ENCODE peak calls at places on chromosome 18, in nine cellular contexts. F is bronchial epithelial cell, H is neural progenitor cell, R is neuronal stem cell, A is mucosa of descending colon, Z is adipocyte, O is HepG2, G is sigmoid colon, Q is mammary epithelial cell. K is an unnamed sample.
A peak's percentile ranks its signal among the peaks of the same experiment; 100 is the strongest.

GRCh38 chr18:11987527-11987926 is 6.2 kb downstream of the IMPA2 start:
- DNase-seq in F (no peak), H (no peak), R (no peak), A (no peak), Z (no peak), O (no peak), G (peak; percentile 70), Q (no peak), K (no peak)

GRCh38 chr18:76805221-76805620 is 17.1 kb upstream of the ZNF236 start:
- DNase-seq in F (peak; percentile 73), H (no peak), R (no peak), A (no peak), Z (no peak), O (peak; percentile 38), G (no peak), Q (peak; percentile 38), K (no peak)

GRCh38 chr18:61096231-61096630 is 237.0 kb upstream of the CDH20 start:
- DNase-seq in F (no peak), H (no peak), R (no peak), A (no peak), Z (no peak), O (no peak), G (no peak), Q (no peak), K (no peak)

GRCh38 chr18:13608791-13609552 is 117.4 kb downstream of the FAM210A start:
- DNase-seq in F (no peak), H (no peak), R (no peak), A (no peak), Z (no peak), O (no peak), G (no peak), Q (no peak), K (peak; percentile 29)

GRCh38 chr18:56188521-56188920 is 449.9 kb downstream of the TXNL1 start:
- DNase-seq in F (no peak), H (no peak), R (no peak), A (no peak), Z (no peak), O (no peak), G (no peak), Q (no peak), K (no peak)

GRCh38 chr18:64966667-64967066 is 784.1 kb upstream of the CDH7 start:
- DNase-seq in F (peak; percentile 6), H (peak; percentile 46), R (peak; percentile 17), A (no peak), Z (no peak), O (no peak), G (no peak), Q (no peak), K (no peak)

GRCh38 chr18:13725566-13726227 is 661 bp downstream of the FAM210A start:
- DNase-seq in F (no peak), H (no peak), R (no peak), A (no peak), Z (no peak), O (peak; percentile 16), G (no peak), Q (peak; percentile 41), K (no peak)

GRCh38 chr18:68445668-68446426 is 269.1 kb downstream of the TMX3 start:
- DNase-seq in F (no peak), H (no peak), R (no peak), A (no peak), Z (no peak), O (no peak), G (no peak), Q (no peak), K (no peak)

GRCh38 chr18:25053484-25053883 is 298.5 kb downstream of the ZNF521 start:
- DNase-seq in F (no peak), H (no peak), R (no peak), A (no peak), Z (no peak), O (no peak), G (no peak), Q (no peak), K (no peak)

GRCh38 chr18:76451475-76452331 is 43.3 kb downstream of the ZNF516 start:
- DNase-seq in F (no peak), H (peak; percentile 68), R (peak; percentile 21), A (no peak), Z (no peak), O (no peak), G (peak; percentile 63), Q (no peak), K (no peak)

GRCh38 chr18:3008546-3008945 is 4.4 kb downstream of the LPIN2 start:
- DNase-seq in F (peak; percentile 66), H (no peak), R (no peak), A (no peak), Z (peak; percentile 51), O (no peak), G (no peak), Q (peak; percentile 33), K (no peak)

GRCh38 chr18:2337552-2338141 is 233.7 kb downstream of the METTL4 start:
- DNase-seq in F (peak; percentile 34), H (peak; percentile 51), R (no peak), A (no peak), Z (no peak), O (peak; percentile 17), G (no peak), Q (peak; percentile 15), K (peak; percentile 16)

DNA sequence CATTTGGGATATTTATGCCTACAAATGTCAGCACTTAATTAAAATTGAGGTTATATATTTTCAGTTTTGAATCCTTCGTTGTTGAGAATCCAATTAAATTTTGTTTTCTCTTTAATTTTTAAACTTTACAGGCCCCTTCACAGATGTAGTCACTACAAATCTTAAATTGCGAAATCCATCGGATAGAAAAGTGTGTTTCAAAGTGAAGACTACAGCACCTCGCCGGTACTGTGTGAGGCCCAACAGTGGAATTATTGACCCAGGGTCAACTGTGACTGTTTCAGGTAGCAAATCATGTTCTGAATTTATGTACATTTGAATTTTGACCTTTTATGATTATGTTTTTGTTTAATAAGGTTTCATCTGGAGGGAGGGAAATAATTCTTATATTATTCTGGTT is 17.9 kb downstream of the VAPA start:
- DNase-seq in F (no peak), H (no peak), R (no peak), A (no peak), Z (no peak), O (no peak), G (no peak), Q (no peak), K (no peak)
- H3K36me3 ChIP-seq in F (peaks cover 5% of the 10 kb centered on the region), H (no peaks in the 10 kb centered on the region), R (peaks cover 2% of the 10 kb centered on the region), A (no peaks in the 10 kb centered on the region), Z (peaks cover 22% of the 10 kb centered on the region), O (peaks cover 2% of the 10 kb centered on the region), G (no peaks in the 10 kb centered on the region), Q (peaks cover 15% of the 10 kb centered on the region), K (peaks cover 22% of the 10 kb centered on the region)

DNA sequence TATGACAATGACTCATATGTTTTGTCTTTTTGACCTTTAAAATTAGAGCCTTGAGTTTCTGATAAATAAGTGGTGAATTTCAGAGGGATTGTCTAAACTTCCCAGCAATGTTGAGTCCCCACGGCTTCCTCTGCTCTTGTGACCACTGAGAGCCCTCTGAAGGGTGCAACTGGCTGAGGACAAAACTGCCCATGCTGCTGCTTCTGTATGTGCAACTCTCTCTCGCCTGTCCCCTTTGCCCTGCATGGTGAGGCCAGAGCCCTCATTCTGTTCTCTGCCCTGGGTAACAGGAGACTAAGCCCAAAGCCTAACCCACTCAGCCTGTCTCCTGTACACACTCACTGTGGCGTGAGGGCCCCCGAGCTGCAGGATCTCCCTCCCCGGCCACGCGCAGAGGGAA is 52.6 kb upstream of the SLC14A1 start:
- DNase-seq in F (no peak), H (no peak), R (no peak), A (no peak), Z (no peak), O (no peak), G (no peak), Q (no peak), K (no peak)
- H3K4me3 ChIP-seq in F (no peak overlapping the region), H (no peak overlapping the region), R (no peak overlapping the region), A (no peak overlapping the region), Z (peak overlapping the region; percentile 16), O (no peak overlapping the region), G (no peak overlapping the region), Q (no peak overlapping the region), K (no peak overlapping the region)

GRCh38 chr18:58966704-58967103 is 102.0 kb downstream of the ZNF532 start:
- DNase-seq in F (no peak), H (no peak), R (no peak), A (no peak), Z (no peak), O (no peak), G (no peak), Q (no peak), K (no peak)
- H3K36me3 ChIP-seq in F (peaks cover 5% of the 10 kb centered on the region), H (peaks cover 4% of the 10 kb centered on the region), R (peaks cover 13% of the 10 kb centered on the region), A (no peaks in the 10 kb centered on the region), Z (peaks cover 3% of the 10 kb centered on the region), O (no peaks in the 10 kb centered on the region), G (no peaks in the 10 kb centered on the region), Q (peaks cover 8% of the 10 kb centered on the region), K (no peaks in the 10 kb centered on the region)

DNA sequence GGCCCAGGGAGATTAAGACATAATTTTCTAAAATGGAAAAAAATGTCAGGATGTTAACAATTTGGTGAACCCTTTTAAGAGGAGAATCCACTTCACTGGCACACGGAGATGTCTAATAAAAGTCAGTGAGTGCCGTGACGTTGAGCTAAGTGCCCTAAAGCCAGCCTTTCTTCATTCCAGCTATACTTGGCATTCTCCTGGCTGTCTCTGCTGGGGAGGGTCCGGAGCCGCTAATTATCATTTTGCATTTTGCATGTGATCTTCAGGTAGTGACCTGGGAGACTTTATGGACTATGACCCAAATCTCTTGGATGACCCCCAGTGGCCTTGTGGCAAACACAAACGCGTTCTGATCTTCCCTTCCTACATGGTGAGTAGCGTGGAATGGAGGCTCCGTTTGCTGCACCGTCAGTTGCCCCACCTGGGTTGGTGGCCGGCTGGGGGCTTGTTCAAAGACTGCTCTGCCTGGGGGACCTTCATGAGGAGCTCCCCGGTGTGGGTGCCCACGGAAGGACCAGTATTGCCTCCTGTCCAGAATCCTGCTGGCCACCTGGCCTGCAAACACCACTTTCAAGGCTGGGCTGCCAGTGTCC is 101.7 kb downstream of the CABLES1 start:
- DNase-seq in F (no peak), H (no peak), R (no peak), A (no peak), Z (no peak), O (no peak), G (no peak), Q (no peak), K (no peak)
- H3K4me3 ChIP-seq in F (no peak overlapping the region), H (no peak overlapping the region), R (no peak overlapping the region), A (no peak overlapping the region), Z (peak overlapping the region; percentile 51), O (no peak overlapping the region), G (no peak overlapping the region), Q (no peak overlapping the region), K (no peak overlapping the region)

GRCh38 chr18:46109386-46109785 is 5.2 kb downstream of the HAUS1 start:
- DNase-seq in F (no peak), H (no peak), R (no peak), A (no peak), Z (no peak), O (no peak), G (no peak), Q (no peak), K (no peak)

GRCh38 chr18:46110406-46110805 is 6.2 kb downstream of the HAUS1 start:
- DNase-seq in F (no peak), H (no peak), R (no peak), A (no peak), Z (no peak), O (no peak), G (no peak), Q (peak; percentile 29), K (no peak)

GRCh38 chr18:46113751-46114150 is 9.6 kb downstream of the HAUS1 start:
- DNase-seq in F (no peak), H (no peak), R (no peak), A (no peak), Z (no peak), O (no peak), G (no peak), Q (no peak), K (no peak)
- H3K36me3 ChIP-seq in F (no peaks in the 10 kb centered on the region), H (peaks cover 6% of the 10 kb centered on the region), R (peaks cover 10% of the 10 kb centered on the region), A (no peaks in the 10 kb centered on the region), Z (peaks cover 23% of the 10 kb centered on the region), O (no peaks in the 10 kb centered on the region), G (no peaks in the 10 kb centered on the region), Q (no peaks in the 10 kb centered on the region), K (peaks cover 16% of the 10 kb centered on the region)